ENCODE peak calls at places on chromosomes 2 and 18, in seven cellular contexts. One of them, this sample, is unnamed.

GRCh38 chr2:229610871-229611270 is 103.5 kb downstream of the DNER start:
- DNase-seq in AG09309: no peak
- DNase-seq in NCI-H1092: no peak
- DNase-seq in left ventricle myocardium inferior: no peak
- DNase-seq in activated CD8-positive, alpha-beta T cell treated with anti-CD3 and anti-CD28 coated beads for 36 hours: no peak
- DNase-seq in stimulated activated CD4-positive, alpha-beta T cell treated with anti-CD3 and anti-CD28 coated beads, Interleukin-15, amount 100 ng/mL, for 24 hours: no peak
- DNase-seq in germinal center: no peak
- DNase-seq in this sample: no peak

GRCh38 chr2:86794866-86795265 is 4.2 kb upstream of the CD8A start:
- DNase-seq in activated CD8-positive, alpha-beta T cell treated with anti-CD3 and anti-CD28 coated beads for 36 hours: peak
- DNase-seq in germinal center: no peak
- DNase-seq in stimulated activated CD4-positive, alpha-beta T cell treated with anti-CD3 and anti-CD28 coated beads, Interleukin-15, amount 100 ng/mL, for 24 hours: no peak
- DNase-seq in AG09309: no peak
- DNase-seq in left ventricle myocardium inferior: no peak
- DNase-seq in NCI-H1092: no peak
- DNase-seq in this sample: no peak

GRCh38 chr2:109647636-109648035 is 33.5 kb downstream of the SOWAHC start:
- DNase-seq in AG09309: peak
- DNase-seq in germinal center: no peak
- DNase-seq in NCI-H1092: no peak
- DNase-seq in left ventricle myocardium inferior: no peak
- DNase-seq in activated CD8-positive, alpha-beta T cell treated with anti-CD3 and anti-CD28 coated beads for 36 hours: no peak
- DNase-seq in stimulated activated CD4-positive, alpha-beta T cell treated with anti-CD3 and anti-CD28 coated beads, Interleukin-15, amount 100 ng/mL, for 24 hours: no peak
- DNase-seq in this sample: peak

GRCh38 chr2:198408171-198408570 is 603.8 kb downstream of the PLCL1 start:
- DNase-seq in left ventricle myocardium inferior: no peak
- DNase-seq in activated CD8-positive, alpha-beta T cell treated with anti-CD3 and anti-CD28 coated beads for 36 hours: no peak
- DNase-seq in AG09309: no peak
- DNase-seq in stimulated activated CD4-positive, alpha-beta T cell treated with anti-CD3 and anti-CD28 coated beads, Interleukin-15, amount 100 ng/mL, for 24 hours: no peak
- DNase-seq in NCI-H1092: no peak
- DNase-seq in germinal center: no peak
- DNase-seq in this sample: no peak

GRCh38 chr2:111667542-111668273 is 216.3 kb downstream of the ANAPC1 start:
- DNase-seq in left ventricle myocardium inferior: no peak
- DNase-seq in activated CD8-positive, alpha-beta T cell treated with anti-CD3 and anti-CD28 coated beads for 36 hours: no peak
- DNase-seq in germinal center: no peak
- DNase-seq in stimulated activated CD4-positive, alpha-beta T cell treated with anti-CD3 and anti-CD28 coated beads, Interleukin-15, amount 100 ng/mL, for 24 hours: no peak
- DNase-seq in AG09309: peak
- DNase-seq in NCI-H1092: no peak
- DNase-seq in this sample: peak

GRCh38 chr2:134254836-134255235 is 964 bp downstream of the MGAT5 start:
- DNase-seq in germinal center: no peak
- DNase-seq in left ventricle myocardium inferior: no peak
- DNase-seq in stimulated activated CD4-positive, alpha-beta T cell treated with anti-CD3 and anti-CD28 coated beads, Interleukin-15, amount 100 ng/mL, for 24 hours: no peak
- DNase-seq in AG09309: no peak
- DNase-seq in activated CD8-positive, alpha-beta T cell treated with anti-CD3 and anti-CD28 coated beads for 36 hours: no peak
- DNase-seq in NCI-H1092: no peak
- DNase-seq in this sample: peak

GRCh38 chr2:120594856-120595685 is 140.6 kb upstream of the GLI2 start:
- DNase-seq in AG09309: no peak
- DNase-seq in activated CD8-positive, alpha-beta T cell treated with anti-CD3 and anti-CD28 coated beads for 36 hours: no peak
- DNase-seq in germinal center: no peak
- DNase-seq in NCI-H1092: no peak
- DNase-seq in stimulated activated CD4-positive, alpha-beta T cell treated with anti-CD3 and anti-CD28 coated beads, Interleukin-15, amount 100 ng/mL, for 24 hours: no peak
- DNase-seq in left ventricle myocardium inferior: no peak
- DNase-seq in this sample: no peak

GRCh38 chr2:64263315-64263714 is 119.1 kb upstream of the PELI1 start:
- DNase-seq in germinal center: no peak
- DNase-seq in NCI-H1092: no peak
- DNase-seq in stimulated activated CD4-positive, alpha-beta T cell treated with anti-CD3 and anti-CD28 coated beads, Interleukin-15, amount 100 ng/mL, for 24 hours: no peak
- DNase-seq in left ventricle myocardium inferior: no peak
- DNase-seq in activated CD8-positive, alpha-beta T cell treated with anti-CD3 and anti-CD28 coated beads for 36 hours: no peak
- DNase-seq in AG09309: peak
- DNase-seq in this sample: peak

GRCh38 chr2:2263196-2263829 is 67.8 kb downstream of the MYT1L start:
- DNase-seq in germinal center: no peak
- DNase-seq in activated CD8-positive, alpha-beta T cell treated with anti-CD3 and anti-CD28 coated beads for 36 hours: no peak
- DNase-seq in NCI-H1092: no peak
- DNase-seq in AG09309: no peak
- DNase-seq in left ventricle myocardium inferior: no peak
- DNase-seq in stimulated activated CD4-positive, alpha-beta T cell treated with anti-CD3 and anti-CD28 coated beads, Interleukin-15, amount 100 ng/mL, for 24 hours: no peak
- DNase-seq in this sample: no peak

GRCh38 chr2:158724803-158725271 is 70.3 kb upstream of the DAPL1 start:
- DNase-seq in left ventricle myocardium inferior: no peak
- DNase-seq in stimulated activated CD4-positive, alpha-beta T cell treated with anti-CD3 and anti-CD28 coated beads, Interleukin-15, amount 100 ng/mL, for 24 hours: no peak
- DNase-seq in AG09309: no peak
- DNase-seq in activated CD8-positive, alpha-beta T cell treated with anti-CD3 and anti-CD28 coated beads for 36 hours: no peak
- DNase-seq in NCI-H1092: no peak
- DNase-seq in germinal center: no peak
- DNase-seq in this sample: no peak

GRCh38 chr2:219875036-219875435 is 247.6 kb downstream of the SLC4A3 start:
- DNase-seq in AG09309: no peak
- DNase-seq in stimulated activated CD4-positive, alpha-beta T cell treated with anti-CD3 and anti-CD28 coated beads, Interleukin-15, amount 100 ng/mL, for 24 hours: no peak
- DNase-seq in NCI-H1092: no peak
- DNase-seq in activated CD8-positive, alpha-beta T cell treated with anti-CD3 and anti-CD28 coated beads for 36 hours: no peak
- DNase-seq in germinal center: no peak
- DNase-seq in left ventricle myocardium inferior: no peak
- DNase-seq in this sample: no peak

GRCh38 chr2:133576714-133577113 is 8.5 kb upstream of the NCKAP5 start:
- DNase-seq in NCI-H1092: no peak
- DNase-seq in AG09309: no peak
- DNase-seq in germinal center: no peak
- DNase-seq in activated CD8-positive, alpha-beta T cell treated with anti-CD3 and anti-CD28 coated beads for 36 hours: no peak
- DNase-seq in left ventricle myocardium inferior: no peak
- DNase-seq in stimulated activated CD4-positive, alpha-beta T cell treated with anti-CD3 and anti-CD28 coated beads, Interleukin-15, amount 100 ng/mL, for 24 hours: no peak
- DNase-seq in this sample: no peak

GRCh38 chr2:138421315-138421970 is 80.1 kb upstream of the SPOPL start:
- DNase-seq in germinal center: no peak
- DNase-seq in activated CD8-positive, alpha-beta T cell treated with anti-CD3 and anti-CD28 coated beads for 36 hours: no peak
- DNase-seq in left ventricle myocardium inferior: no peak
- DNase-seq in AG09309: no peak
- DNase-seq in stimulated activated CD4-positive, alpha-beta T cell treated with anti-CD3 and anti-CD28 coated beads, Interleukin-15, amount 100 ng/mL, for 24 hours: no peak
- DNase-seq in NCI-H1092: no peak
- DNase-seq in this sample: peak

GRCh38 chr2:177550264-177551200 is 158.0 kb downstream of the AGPS start:
- DNase-seq in germinal center: no peak
- DNase-seq in AG09309: no peak
- DNase-seq in left ventricle myocardium inferior: no peak
- DNase-seq in NCI-H1092: no peak
- DNase-seq in activated CD8-positive, alpha-beta T cell treated with anti-CD3 and anti-CD28 coated beads for 36 hours: no peak
- DNase-seq in stimulated activated CD4-positive, alpha-beta T cell treated with anti-CD3 and anti-CD28 coated beads, Interleukin-15, amount 100 ng/mL, for 24 hours: no peak
- DNase-seq in this sample: no peak

GRCh38 chr18:57438669-57439616 is 3.8 kb downstream of the ONECUT2 start:
- DNase-seq in NCI-H1092: peak
- DNase-seq in AG09309: no peak
- DNase-seq in activated CD8-positive, alpha-beta T cell treated with anti-CD3 and anti-CD28 coated beads for 36 hours: peak
- DNase-seq in germinal center: no peak
- DNase-seq in left ventricle myocardium inferior: no peak
- DNase-seq in stimulated activated CD4-positive, alpha-beta T cell treated with anti-CD3 and anti-CD28 coated beads, Interleukin-15, amount 100 ng/mL, for 24 hours: peak
- DNase-seq in this sample: no peak

GRCh38 chr2:200239216-200239615 is 67.3 kb upstream of the SPATS2L start:
- DNase-seq in germinal center: no peak
- DNase-seq in NCI-H1092: no peak
- DNase-seq in activated CD8-positive, alpha-beta T cell treated with anti-CD3 and anti-CD28 coated beads for 36 hours: no peak
- DNase-seq in left ventricle myocardium inferior: no peak
- DNase-seq in stimulated activated CD4-positive, alpha-beta T cell treated with anti-CD3 and anti-CD28 coated beads, Interleukin-15, amount 100 ng/mL, for 24 hours: peak
- DNase-seq in AG09309: no peak
- DNase-seq in this sample: peak

GRCh38 chr2:200765139-200765951 is 46.4 kb upstream of the BZW1 start:
- DNase-seq in germinal center: no peak
- DNase-seq in stimulated activated CD4-positive, alpha-beta T cell treated with anti-CD3 and anti-CD28 coated beads, Interleukin-15, amount 100 ng/mL, for 24 hours: peak
- DNase-seq in left ventricle myocardium inferior: no peak
- DNase-seq in AG09309: peak
- DNase-seq in NCI-H1092: no peak
- DNase-seq in activated CD8-positive, alpha-beta T cell treated with anti-CD3 and anti-CD28 coated beads for 36 hours: peak
- DNase-seq in this sample: peak

GRCh38 chr2:239244625-239245024 is 156.2 kb downstream of the HDAC4 start:
- DNase-seq in left ventricle myocardium inferior: no peak
- DNase-seq in AG09309: no peak
- DNase-seq in NCI-H1092: no peak
- DNase-seq in activated CD8-positive, alpha-beta T cell treated with anti-CD3 and anti-CD28 coated beads for 36 hours: no peak
- DNase-seq in germinal center: no peak
- DNase-seq in stimulated activated CD4-positive, alpha-beta T cell treated with anti-CD3 and anti-CD28 coated beads, Interleukin-15, amount 100 ng/mL, for 24 hours: no peak
- DNase-seq in this sample: no peak

GRCh38 chr2:112840068-112840445 is 3.5 kb upstream of the IL1B start:
- DNase-seq in NCI-H1092: no peak
- DNase-seq in AG09309: no peak
- DNase-seq in activated CD8-positive, alpha-beta T cell treated with anti-CD3 and anti-CD28 coated beads for 36 hours: no peak
- DNase-seq in left ventricle myocardium inferior: no peak
- DNase-seq in germinal center: no peak
- DNase-seq in stimulated activated CD4-positive, alpha-beta T cell treated with anti-CD3 and anti-CD28 coated beads, Interleukin-15, amount 100 ng/mL, for 24 hours: no peak
- DNase-seq in this sample: peak

GRCh38 chr2:216447293-216447692 is 35.0 kb downstream of the SMARCAL1 start:
- DNase-seq in left ventricle myocardium inferior: peak
- DNase-seq in germinal center: no peak
- DNase-seq in NCI-H1092: no peak
- DNase-seq in stimulated activated CD4-positive, alpha-beta T cell treated with anti-CD3 and anti-CD28 coated beads, Interleukin-15, amount 100 ng/mL, for 24 hours: no peak
- DNase-seq in AG09309: no peak
- DNase-seq in activated CD8-positive, alpha-beta T cell treated with anti-CD3 and anti-CD28 coated beads for 36 hours: no peak
- DNase-seq in this sample: no peak

GRCh38 chr2:15677141-15677911 is 85.7 kb downstream of the DDX1 start:
- DNase-seq in NCI-H1092: no peak
- DNase-seq in stimulated activated CD4-positive, alpha-beta T cell treated with anti-CD3 and anti-CD28 coated beads, Interleukin-15, amount 100 ng/mL, for 24 hours: no peak
- DNase-seq in AG09309: no peak
- DNase-seq in left ventricle myocardium inferior: no peak
- DNase-seq in activated CD8-positive, alpha-beta T cell treated with anti-CD3 and anti-CD28 coated beads for 36 hours: no peak
- DNase-seq in germinal center: no peak
- DNase-seq in this sample: no peak

GRCh38 chr18:9944805-9945204 is 31.0 kb downstream of the VAPA start:
- DNase-seq in AG09309: no peak
- DNase-seq in left ventricle myocardium inferior: no peak
- DNase-seq in activated CD8-positive, alpha-beta T cell treated with anti-CD3 and anti-CD28 coated beads for 36 hours: no peak
- DNase-seq in NCI-H1092: no peak
- DNase-seq in stimulated activated CD4-positive, alpha-beta T cell treated with anti-CD3 and anti-CD28 coated beads, Interleukin-15, amount 100 ng/mL, for 24 hours: no peak
- DNase-seq in germinal center: no peak
- DNase-seq in this sample: no peak

GRCh38 chr2:163733301-163733938 is 2.4 kb downstream of the FIGN start:
- DNase-seq in left ventricle myocardium inferior: no peak
- DNase-seq in stimulated activated CD4-positive, alpha-beta T cell treated with anti-CD3 and anti-CD28 coated beads, Interleukin-15, amount 100 ng/mL, for 24 hours: no peak
- DNase-seq in NCI-H1092: no peak
- DNase-seq in AG09309: no peak
- DNase-seq in activated CD8-positive, alpha-beta T cell treated with anti-CD3 and anti-CD28 coated beads for 36 hours: no peak
- DNase-seq in germinal center: no peak
- DNase-seq in this sample: peak

GRCh38 chr18:75247041-75247551 is 36.5 kb downstream of the TSHZ1 start:
- DNase-seq in stimulated activated CD4-positive, alpha-beta T cell treated with anti-CD3 and anti-CD28 coated beads, Interleukin-15, amount 100 ng/mL, for 24 hours: no peak
- DNase-seq in AG09309: peak
- DNase-seq in left ventricle myocardium inferior: no peak
- DNase-seq in activated CD8-positive, alpha-beta T cell treated with anti-CD3 and anti-CD28 coated beads for 36 hours: peak
- DNase-seq in NCI-H1092: no peak
- DNase-seq in germinal center: no peak
- DNase-seq in this sample: peak

GRCh38 chr2:173843526-173843925 is 121.6 kb downstream of the SP3 start:
- DNase-seq in left ventricle myocardium inferior: no peak
- DNase-seq in NCI-H1092: no peak
- DNase-seq in activated CD8-positive, alpha-beta T cell treated with anti-CD3 and anti-CD28 coated beads for 36 hours: no peak
- DNase-seq in AG09309: no peak
- DNase-seq in germinal center: no peak
- DNase-seq in stimulated activated CD4-positive, alpha-beta T cell treated with anti-CD3 and anti-CD28 coated beads, Interleukin-15, amount 100 ng/mL, for 24 hours: no peak
- DNase-seq in this sample: no peak

GRCh38 chr2:8992643-8993042 is 10.8 kb downstream of the MBOAT2 start:
- DNase-seq in activated CD8-positive, alpha-beta T cell treated with anti-CD3 and anti-CD28 coated beads for 36 hours: no peak
- DNase-seq in germinal center: no peak
- DNase-seq in left ventricle myocardium inferior: no peak
- DNase-seq in NCI-H1092: no peak
- DNase-seq in stimulated activated CD4-positive, alpha-beta T cell treated with anti-CD3 and anti-CD28 coated beads, Interleukin-15, amount 100 ng/mL, for 24 hours: no peak
- DNase-seq in AG09309: no peak
- DNase-seq in this sample: no peak